ENCODE peak calls at places on chromosomes 12 and 14, in five cellular contexts. A, W, V, S and U are unnamed samples.

GRCh38 chr12:95465275-95465674 is 8.7 kb upstream of the METAP2 start:
- DNase-seq in S (no peak), A (no peak), W (no peak), V (no peak), U (no peak)

GRCh38 chr14:74977164-74977900 is 21.9 kb upstream of the PGF start:
- DNase-seq in V (no peak), S (no peak), A (no peak), W (no peak), U (no peak)

GRCh38 chr12:15733136-15733535 is 56.1 kb downstream of the EPS8 start:
- DNase-seq in W (no peak), A (no peak), V (no peak), S (no peak), U (no peak)

GRCh38 chr14:90483551-90483950 is 86.7 kb downstream of the CALM1 start:
- DNase-seq in V (no peak), A (no peak), W (no peak), S (no peak), U (no peak)

GRCh38 chr14:61608245-61609142 is 86.8 kb upstream of the HIF1A start:
- DNase-seq in W (no peak), S (no peak), V (peak; percentile 87), A (no peak), U (no peak)

GRCh38 chr12:62802981-62803380 is 132.0 kb downstream of the PPM1H start:
- DNase-seq in V (no peak), A (no peak), W (no peak), S (no peak), U (no peak)

GRCh38 chr14:37406095-37406494 is 189.0 kb downstream of the FOXA1 start:
- DNase-seq in W (no peak), S (no peak), V (no peak), A (no peak), U (no peak)

GRCh38 chr12:60684988-60685655 is 1089.3 kb downstream of the SLC16A7 start:
- DNase-seq in A (no peak), W (no peak), S (no peak), V (no peak), U (no peak)

GRCh38 chr14:106174206-106174605 is 647.8 kb downstream of the TMEM121 start:
- DNase-seq in S (peak; percentile 38), V (no peak), W (no peak), A (no peak), U (no peak)

GRCh38 chr14:95510804-95511203 is 5.6 kb downstream of the SYNE3 start:
- DNase-seq in S (no peak), V (peak; percentile 29), W (no peak), A (no peak), U (no peak)

GRCh38 chr14:32509632-32510187 is 180.6 kb downstream of the AKAP6 start:
- DNase-seq in S (no peak), V (peak; percentile 9), A (no peak), W (no peak), U (peak; percentile 67)

GRCh38 chr12:31853520-31853919 is 105.7 kb upstream of the RESF1 start:
- DNase-seq in V (no peak), W (no peak), A (no peak), S (no peak), U (no peak)

GRCh38 chr12:26188641-26189040 is 6.7 kb upstream of the SSPN start:
- DNase-seq in V (no peak), S (no peak), W (no peak), A (no peak), U (no peak)

GRCh38 chr14:104865069-104865630 is at the start of gene CEP170B:
- DNase-seq in S (peak; percentile 16), V (peak; percentile 65), W (peak; percentile 63), A (no peak), U (peak; percentile 55)

GRCh38 chr12:8636581-8636980 is 23.9 kb upstream of the AICDA start:
- DNase-seq in A (no peak), S (no peak), V (no peak), W (no peak), U (no peak)

GRCh38 chr14:52189330-52189729 is 78.2 kb upstream of the PTGDR start:
- DNase-seq in W (no peak), S (no peak), V (no peak), A (no peak), U (no peak)

GRCh38 chr14:105258846-105259245 is 10.5 kb downstream of the BTBD6 start:
- DNase-seq in V (no peak), W (no peak), S (no peak), A (no peak), U (no peak)

GRCh38 chr14:105087308-105087962 is 22.2 kb upstream of the GPR132 start:
- DNase-seq in A (no peak), S (no peak), W (peak; percentile 45), V (peak; percentile 76), U (no peak)

GRCh38 chr12:51389302-51389999 is 1.8 kb downstream of the GALNT6 start:
- DNase-seq in W (no peak), V (no peak), A (no peak), S (no peak), U (no peak)

GRCh38 chr12:24470050-24470449 is 478.9 kb downstream of the BCAT1 start:
- DNase-seq in V (no peak), W (no peak), A (no peak), S (no peak), U (no peak)

GRCh38 chr12:102948941-102949352 is 8.5 kb upstream of the ASCL1 start:
- DNase-seq in S (no peak), W (peak; percentile 59), A (peak; percentile 23), V (peak; percentile 77), U (peak; percentile 23)

GRCh38 chr12:120488057-120488660 is 7.8 kb upstream of the DYNLL1 start:
- DNase-seq in V (no peak), A (no peak), S (no peak), W (no peak), U (no peak)

GRCh38 chr12:108840605-108841328 is 16.6 kb downstream of the SSH1 start:
- DNase-seq in W (no peak), A (no peak), S (no peak), V (peak; percentile 48), U (no peak)

GRCh38 chr14:22545842-22546721 is 42.9 kb downstream of the DAD1 start:
- DNase-seq in A (no peak), S (no peak), V (peak; percentile 50), W (no peak), U (no peak)

GRCh38 chr14:105491366-105492006 is 440 bp downstream of the TEDC1 start:
- DNase-seq in A (peak; percentile 68), W (no peak), V (peak; percentile 78), S (peak; percentile 93), U (peak; percentile 90)

GRCh38 chr14:81401420-81402122 is 1.4 kb upstream of the STON2 start:
- DNase-seq in V (no peak), W (no peak), S (no peak), A (peak; percentile 47), U (no peak)

GRCh38 chr12:132610051-132610759 is at the start of gene LRCOL1:
- DNase-seq in S (no peak), V (peak; percentile 21), A (no peak), W (no peak), U (peak; percentile 67)

GRCh38 chr12:132610896-132611602 is 667 bp upstream of the LRCOL1 start:
- DNase-seq in W (no peak), S (no peak), A (no peak), V (no peak), U (no peak)

GRCh38 chr12:132608231-132609171 is 1.9 kb downstream of the LRCOL1 start:
- DNase-seq in W (no peak), V (peak; percentile 18), S (no peak), A (no peak), U (peak; percentile 34)

GRCh38 chr12:132614029-132614428 is 3.6 kb upstream of the LRCOL1 start:
- DNase-seq in A (no peak), V (no peak), W (no peak), S (no peak), U (no peak)

GRCh38 chr12:132611620-132612019 is 1.2 kb upstream of the LRCOL1 start:
- DNase-seq in V (no peak), W (no peak), A (no peak), S (no peak), U (no peak)
- H3K4me1 ChIP-seq in V (no peaks in the 10 kb centered on the region), W (no peaks in the 10 kb centered on the region), A (no peaks in the 10 kb centered on the region), S (no peaks in the 10 kb centered on the region), U (no peaks in the 10 kb centered on the region)

GRCh38 chr12:58727526-58727925 is 192.8 kb downstream of the LRIG3 start:
- DNase-seq in V (no peak), A (no peak), S (no peak), W (no peak), U (no peak)

GRCh38 chr12:58728397-58728796 is 191.9 kb downstream of the LRIG3 start:
- DNase-seq in V (no peak), W (no peak), S (no peak), A (no peak), U (no peak)

GRCh38 chr12:58731096-58731495 is 189.2 kb downstream of the LRIG3 start:
- DNase-seq in A (no peak), S (no peak), W (no peak), V (no peak), U (no peak)

DNA sequence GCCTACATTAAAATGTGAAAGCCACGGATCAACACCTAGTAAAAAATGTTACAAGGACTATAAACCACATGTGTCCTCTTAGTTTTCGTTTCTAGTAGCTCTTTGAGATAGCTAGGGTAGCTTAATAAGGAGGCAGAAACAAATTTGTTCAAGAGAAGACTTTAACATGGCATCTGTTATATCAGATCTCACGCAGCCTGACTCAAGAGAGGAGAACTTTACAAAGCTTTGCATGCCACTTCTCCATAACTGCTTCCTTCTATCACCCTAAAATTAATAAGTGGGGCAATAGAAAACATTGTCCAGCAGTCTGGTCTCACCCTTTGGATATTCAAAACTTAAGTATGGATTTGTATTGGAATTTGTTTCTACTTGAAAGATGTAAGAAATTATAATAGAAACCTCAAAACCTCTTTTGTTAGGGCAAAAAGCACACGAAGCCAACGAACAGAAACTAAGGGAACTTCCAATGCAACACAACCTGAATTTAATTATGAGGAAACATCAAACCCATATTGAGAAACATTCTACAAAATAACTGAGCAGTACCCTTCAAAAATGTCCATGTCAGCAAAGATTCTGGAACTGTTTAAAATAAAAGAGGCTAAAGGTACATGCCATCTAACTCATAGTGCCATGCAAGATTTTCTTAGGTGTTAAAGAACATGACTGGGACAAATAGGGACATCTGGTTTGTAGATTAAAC is 194.8 kb downstream of the LRIG3 start:
- DNase-seq in A (no peak), W (no peak), V (no peak), S (no peak), U (no peak)
- H3K4me3 ChIP-seq in A (no peak overlapping the region), W (no peak overlapping the region), V (no peak overlapping the region), S (no peak overlapping the region), U (no peak overlapping the region)

DNA sequence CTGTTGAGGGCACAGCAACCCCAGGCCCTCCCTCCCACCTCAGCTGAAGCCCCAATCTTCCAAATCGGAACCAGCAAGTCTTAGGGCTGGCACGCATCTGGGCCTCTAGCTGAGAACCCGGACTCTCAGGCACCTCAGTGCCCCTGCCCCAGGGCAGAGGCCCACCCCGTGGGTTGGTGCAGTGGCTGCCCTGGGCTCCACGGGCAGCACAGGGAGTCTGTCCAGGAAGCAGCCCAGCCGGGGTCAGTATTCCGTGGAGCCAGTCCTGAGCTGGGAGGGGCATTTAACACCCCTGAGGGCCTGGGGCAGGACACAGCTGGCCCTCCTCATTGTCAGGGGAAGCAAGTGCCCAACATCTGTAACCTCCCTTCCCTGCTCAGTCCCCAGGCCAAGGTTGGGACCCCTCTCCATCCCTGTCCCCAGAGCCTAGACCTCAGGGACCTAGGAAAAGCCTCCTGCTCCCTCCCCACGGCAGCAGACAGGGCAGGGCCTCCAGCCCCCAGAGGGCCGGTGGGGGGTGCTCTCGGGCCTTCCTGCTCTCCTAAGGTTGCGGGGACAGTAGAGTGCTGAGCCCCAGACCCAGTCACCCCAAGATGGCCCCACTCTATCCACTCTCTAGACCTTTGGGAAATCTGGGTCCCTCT is 36.5 kb downstream of the SLC6A12 start:
- DNase-seq in S (no peak), A (no peak), W (no peak), V (no peak), U (no peak)
- H3K27ac ChIP-seq in S (no peak overlapping the region), A (no peak overlapping the region), W (peak overlapping the region; percentile 80), V (no peak overlapping the region), U (peak overlapping the region; percentile 46)

GRCh38 chr12:68364893-68365725 is 32.9 kb upstream of the MDM1 start:
- DNase-seq in W (peak; percentile 47), A (peak; percentile 57), S (peak; percentile 81), V (peak; percentile 76), U (peak; percentile 89)
- H3K4me1 ChIP-seq in W (peaks cover 6% of the 10 kb centered on the region), A (peaks cover 7% of the 10 kb centered on the region), S (peaks cover 34% of the 10 kb centered on the region), V (peaks cover 8% of the 10 kb centered on the region), U (peaks cover 7% of the 10 kb centered on the region)